ENCODE peak calls at places on chromosomes 6 and 20, in seven cellular contexts. Z, M, W, F, U, K and B are unnamed samples.

GRCh38 chr6:84753173-84753572 is 11.2 kb downstream of the TBX18 start:
- DNase-seq in Z (no peak), M (no peak), W (no peak), F (no peak), U (no peak), K (no peak), B (no peak)

GRCh38 chr20:56391037-56391436 is 978 bp downstream of the AURKA start:
- DNase-seq in Z (no peak), M (peak; percentile 46), W (no peak), F (no peak), U (no peak), K (no peak), B (no peak)

GRCh38 chr6:34284563-34285545 is 36.0 kb upstream of the SMIM29 start:
- DNase-seq in Z (no peak), M (peak; percentile 8), W (no peak), F (peak; percentile 77), U (peak; percentile 38), K (no peak), B (no peak)

GRCh38 chr6:135147637-135148592 is 33.2 kb upstream of the MYB start:
- DNase-seq in Z (no peak), M (no peak), W (no peak), F (no peak), U (no peak), K (no peak), B (no peak)

GRCh38 chr6:170174124-170174770 is 116.6 kb downstream of the DLL1 start:
- DNase-seq in Z (no peak), M (no peak), W (no peak), F (no peak), U (peak; percentile 14), K (no peak), B (no peak)

GRCh38 chr6:67888546-67888885 is 746.6 kb upstream of the ADGRB3 start:
- DNase-seq in Z (no peak), M (no peak), W (no peak), F (no peak), U (no peak), K (no peak), B (no peak)

GRCh38 chr20:23111307-23111943 is 25.3 kb upstream of the CD93 start:
- DNase-seq in Z (no peak), M (no peak), W (no peak), F (no peak), U (no peak), K (no peak), B (no peak)

GRCh38 chr20:23655551-23656211 is 17.9 kb upstream of the CST3 start:
- DNase-seq in Z (no peak), M (no peak), W (no peak), F (peak; percentile 70), U (no peak), K (no peak), B (no peak)

GRCh38 chr6:140985679-140986275 is 1146.9 kb upstream of the GJE1 start:
- DNase-seq in Z (no peak), M (no peak), W (no peak), F (no peak), U (no peak), K (no peak), B (no peak)

GRCh38 chr6:815348-815738 is 122.4 kb upstream of the EXOC2 start:
- DNase-seq in Z (peak; percentile 58), M (no peak), W (no peak), F (no peak), U (no peak), K (no peak), B (no peak)

GRCh38 chr20:844473-845225 is 11.1 kb downstream of the FAM110A start:
- DNase-seq in Z (peak; percentile 98), M (peak; percentile 95), W (peak; percentile 66), F (peak; percentile 95), U (peak; percentile 91), K (peak; percentile 65), B (peak; percentile 80)

GRCh38 chr6:167550936-167551633 is 226.2 kb downstream of the TTLL2 start:
- DNase-seq in Z (no peak), M (no peak), W (no peak), F (peak; percentile 88), U (peak; percentile 87), K (no peak), B (peak; percentile 39)

GRCh38 chr6:225121-225721 is 67.1 kb upstream of the DUSP22 start:
- DNase-seq in Z (no peak), M (no peak), W (peak; percentile 97), F (no peak), U (no peak), K (no peak), B (no peak)

GRCh38 chr6:108102965-108103364 is 28.4 kb upstream of the OSTM1 start:
- DNase-seq in Z (no peak), M (no peak), W (no peak), F (no peak), U (no peak), K (no peak), B (no peak)

GRCh38 chr6:150033197-150033771 is 8.0 kb upstream of the RAET1L start:
- DNase-seq in Z (no peak), M (no peak), W (no peak), F (no peak), U (no peak), K (no peak), B (no peak)

GRCh38 chr6:164854526-164854925 is 454.9 kb downstream of the C6orf118 start:
- DNase-seq in Z (no peak), M (no peak), W (no peak), F (no peak), U (no peak), K (no peak), B (no peak)

GRCh38 chr6:129844118-129844891 is 16.8 kb downstream of the TMEM244 start:
- DNase-seq in Z (peak; percentile 33), M (no peak), W (peak; percentile 52), F (no peak), U (no peak), K (no peak), B (no peak)

GRCh38 chr6:16844183-16844582 is 82.9 kb upstream of the ATXN1 start:
- DNase-seq in Z (no peak), M (no peak), W (no peak), F (no peak), U (no peak), K (no peak), B (no peak)

GRCh38 chr20:38450412-38450975 is 15.4 kb upstream of the SNHG17 start:
- DNase-seq in Z (no peak), M (no peak), W (no peak), F (no peak), U (no peak), K (no peak), B (no peak)

GRCh38 chr20:57772349-57772964 is 62.6 kb upstream of the PMEPA1 start:
- DNase-seq in Z (peak; percentile 25), M (no peak), W (peak; percentile 93), F (no peak), U (no peak), K (no peak), B (no peak)

GRCh38 chr6:30357678-30358339 is 12.9 kb downstream of the RPP21 start:
- DNase-seq in Z (peak; percentile 89), M (peak; percentile 55), W (no peak), F (peak; percentile 31), U (peak; percentile 79), K (no peak), B (no peak)

GRCh38 chr20:10433014-10433622 is 904 bp downstream of the MKKS start:
- DNase-seq in Z (peak; percentile 14), M (no peak), W (no peak), F (no peak), U (no peak), K (no peak), B (no peak)

GRCh38 chr6:143619844-143620243 is 57.9 kb upstream of the PHACTR2 start:
- DNase-seq in Z (no peak), M (no peak), W (no peak), F (no peak), U (no peak), K (no peak), B (no peak)

GRCh38 chr20:41121399-41121798 is 15.9 kb upstream of the PLCG1 start:
- DNase-seq in Z (no peak), M (no peak), W (no peak), F (no peak), U (no peak), K (no peak), B (no peak)

GRCh38 chr20:41125530-41126457 is 11.5 kb upstream of the PLCG1 start:
- DNase-seq in Z (no peak), M (no peak), W (no peak), F (no peak), U (no peak), K (no peak), B (no peak)

GRCh38 chr20:41123636-41124035 is 13.7 kb upstream of the PLCG1 start:
- DNase-seq in Z (no peak), M (no peak), W (no peak), F (no peak), U (no peak), K (no peak), B (no peak)

GRCh38 chr20:41126719-41127118 is 10.6 kb upstream of the PLCG1 start:
- DNase-seq in Z (no peak), M (no peak), W (no peak), F (no peak), U (no peak), K (no peak), B (no peak)

GRCh38 chr20:41124451-41125094 is 12.8 kb upstream of the PLCG1 start:
- DNase-seq in Z (no peak), M (no peak), W (no peak), F (no peak), U (no peak), K (no peak), B (no peak)
- H3K36me3 ChIP-seq in Z (peaks cover 15% of the 10 kb centered on the region), M (peaks cover 80% of the 10 kb centered on the region), W (peaks cover 47% of the 10 kb centered on the region), F (no peaks in the 10 kb centered on the region), U (no peaks in the 10 kb centered on the region), K (peaks cover 28% of the 10 kb centered on the region), B (peaks cover 37% of the 10 kb centered on the region)

DNA sequence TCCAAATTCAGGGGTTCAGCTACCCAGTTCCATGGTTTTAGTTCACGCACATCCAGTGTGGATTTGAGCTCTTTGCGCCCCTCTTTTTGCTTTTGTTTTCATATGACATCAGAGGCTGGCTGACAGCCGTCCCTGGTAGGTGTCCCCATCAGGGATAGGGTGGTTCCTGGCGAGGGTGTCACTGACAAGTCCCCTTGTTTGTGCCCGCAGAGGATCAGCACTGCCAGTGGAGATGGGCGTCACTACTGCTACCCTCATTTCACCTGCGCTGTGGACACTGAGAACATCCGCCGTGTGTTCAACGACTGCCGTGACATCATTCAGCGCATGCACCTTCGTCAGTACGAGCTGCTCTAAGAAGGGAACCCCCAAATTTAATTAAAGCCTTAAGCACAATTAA is 58.0 kb downstream of the GNAS start:
- DNase-seq in Z (no peak), M (no peak), W (no peak), F (no peak), U (no peak), K (no peak), B (no peak)
- H3K36me3 ChIP-seq in Z (peaks cover 30% of the 10 kb centered on the region), M (peaks cover 66% of the 10 kb centered on the region), W (peaks cover 33% of the 10 kb centered on the region), F (no peaks in the 10 kb centered on the region), U (no peaks in the 10 kb centered on the region), K (peaks cover 40% of the 10 kb centered on the region), B (peaks cover 40% of the 10 kb centered on the region)

DNA sequence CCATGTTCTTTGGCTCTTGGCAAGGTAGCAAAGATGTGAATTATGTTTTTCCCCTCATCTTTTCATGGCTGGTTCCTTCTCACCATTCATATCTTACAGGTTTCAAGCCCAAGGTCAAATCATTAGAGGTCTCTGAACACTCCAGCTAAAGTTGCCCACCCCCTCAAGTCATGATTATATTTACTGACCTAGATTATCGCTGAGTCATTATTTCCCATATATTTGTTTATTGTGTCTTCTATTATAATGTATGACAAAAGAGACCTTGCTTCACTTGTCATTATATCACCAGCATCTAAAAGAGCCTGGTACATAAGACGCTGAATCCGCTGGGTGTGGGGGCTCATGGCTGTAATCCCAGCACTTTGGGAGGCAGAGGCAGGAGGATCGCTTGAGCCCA is 12.4 kb downstream of the DSN1 start:
- DNase-seq in Z (no peak), M (no peak), W (no peak), F (no peak), U (no peak), K (no peak), B (no peak)
- H3K36me3 ChIP-seq in Z (peaks cover 3% of the 10 kb centered on the region), M (peaks cover 79% of the 10 kb centered on the region), W (peaks cover 12% of the 10 kb centered on the region), F (no peaks in the 10 kb centered on the region), U (no peaks in the 10 kb centered on the region), K (no peaks in the 10 kb centered on the region), B (no peaks in the 10 kb centered on the region)

GRCh38 chr6:31541059-31541657 is 645 bp downstream of the DDX39B start:
- DNase-seq in Z (peak; percentile 53), M (peak; percentile 83), W (no peak), F (peak; percentile 58), U (peak; percentile 43), K (no peak), B (no peak)
- H3K36me3 ChIP-seq in Z (peaks cover 28% of the 10 kb centered on the region), M (peaks cover 52% of the 10 kb centered on the region), W (peaks cover 35% of the 10 kb centered on the region), F (no peaks in the 10 kb centered on the region), U (no peaks in the 10 kb centered on the region), K (peaks cover 28% of the 10 kb centered on the region), B (peaks cover 31% of the 10 kb centered on the region)